ENCODE peak calls at places on chromosomes 12 and 14, in five cellular contexts. C is K562, U is GM12891, Q is H1, T is breast epithelium. V is an unnamed sample.
A peak's percentile ranks its signal among the peaks of the same experiment; 100 is the strongest.

GRCh38 chr12:3251691-3252090 is 174.5 kb downstream of the TSPAN9 start:
- DNase-seq in C (no peak), Q (no peak), U (no peak), T (no peak), V (no peak)

GRCh38 chr14:53126705-53127104 is 26.4 kb downstream of the DDHD1 start:
- DNase-seq in Q (no peak), T (no peak), C (no peak), U (no peak), V (no peak)

GRCh38 chr12:124493809-124494750 is 73.3 kb downstream of the NCOR2 start:
- DNase-seq in T (no peak), Q (no peak), U (peak; percentile 95), C (no peak), V (no peak)

GRCh38 chr12:47394070-47394469 is 311.8 kb downstream of the RPAP3 start:
- DNase-seq in T (no peak), C (no peak), U (no peak), Q (no peak), V (no peak)

GRCh38 chr14:51554339-51554920 is 97.3 kb upstream of the FRMD6 start:
- DNase-seq in U (no peak), T (no peak), C (no peak), Q (no peak), V (no peak)

GRCh38 chr14:49506650-49507049 is 79.5 kb downstream of the RPS29 start:
- DNase-seq in C (no peak), U (no peak), T (no peak), Q (no peak), V (no peak)

GRCh38 chr12:76216585-76217472 is 131.4 kb downstream of the BBS10 start:
- DNase-seq in T (no peak), U (no peak), Q (no peak), C (no peak), V (no peak)

GRCh38 chr12:118145798-118146156 is 9.9 kb downstream of the PEBP1 start:
- DNase-seq in U (no peak), Q (no peak), C (no peak), T (no peak), V (no peak)

GRCh38 chr14:74084277-74085046 is at the start of the genes ALDH6A1 and LIN52:
- DNase-seq in U (peak; percentile 98), Q (peak; percentile 99), T (peak; percentile 100), C (peak; percentile 97), V (peak; percentile 100)

GRCh38 chr12:115072712-115073111 is 388.7 kb upstream of the TBX3 start:
- DNase-seq in Q (no peak), T (no peak), C (no peak), U (no peak), V (no peak)

GRCh38 chr14:61620130-61620946 is 75.0 kb upstream of the HIF1A start:
- DNase-seq in Q (no peak), C (no peak), T (no peak), U (no peak), V (no peak)

GRCh38 chr14:52112336-52113018 is 43.6 kb upstream of the NID2 start:
- DNase-seq in U (no peak), Q (no peak), C (no peak), T (no peak), V (no peak)

GRCh38 chr14:41642402-41643195 is 35.9 kb downstream of the LRFN5 start:
- DNase-seq in C (no peak), Q (peak; percentile 5), T (no peak), U (no peak), V (no peak)

GRCh38 chr14:94031880-94032279 is 5.7 kb downstream of the OTUB2 start:
- DNase-seq in C (no peak), Q (no peak), U (no peak), T (no peak), V (no peak)

GRCh38 chr14:92961567-92961855 is 38.6 kb downstream of the CHGA start:
- DNase-seq in C (no peak), Q (no peak), T (no peak), U (no peak), V (no peak)

GRCh38 chr14:48247972-48248371 is 572.6 kb upstream of the MDGA2 start:
- DNase-seq in C (no peak), Q (no peak), T (no peak), U (no peak), V (no peak)

DNA sequence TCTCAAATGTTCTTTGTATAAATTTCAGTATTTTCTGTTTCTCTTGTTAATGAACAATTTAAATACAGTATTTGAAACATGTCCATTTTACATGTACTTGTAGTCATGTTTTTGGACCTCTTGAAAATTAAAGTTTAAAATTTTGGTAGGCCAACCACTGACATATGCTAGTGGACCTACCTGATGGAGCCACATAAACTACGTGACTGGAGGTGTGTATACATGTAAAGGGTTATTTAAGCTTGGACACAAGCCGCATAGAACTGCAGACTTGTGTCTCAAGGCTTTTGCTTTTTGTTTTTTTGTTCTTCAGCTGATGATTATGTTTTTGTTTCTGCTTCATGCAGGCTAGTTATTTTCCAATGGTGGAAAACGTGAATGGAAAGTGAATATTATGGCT is 568.5 kb upstream of the MDGA2 start:
- DNase-seq in C (no peak), T (no peak), Q (no peak), U (no peak), V (no peak)
- TF ChIP-seq POLR2AphosphoS5 in C (no peak), T (no peak), Q (peak; percentile 67), U (no peak), V (no peak)

GRCh38 chr12:123046431-123046830 is 66.0 kb downstream of the ARL6IP4 start:
- DNase-seq in C (no peak), T (no peak), U (no peak), Q (no peak), V (no peak)
- TF ChIP-seq POLR2AphosphoS5 in C (no peak), T (no peak), U (no peak), Q (no peak), V (no peak)

GRCh38 chr14:64221604-64222003 is 72.6 kb downstream of the ESR2 start:
- DNase-seq in T (no peak), U (no peak), Q (no peak), C (no peak), V (no peak)
- TF ChIP-seq POLR2AphosphoS5 in T (no peak), U (no peak), Q (no peak), C (no peak), V (no peak)

DNA sequence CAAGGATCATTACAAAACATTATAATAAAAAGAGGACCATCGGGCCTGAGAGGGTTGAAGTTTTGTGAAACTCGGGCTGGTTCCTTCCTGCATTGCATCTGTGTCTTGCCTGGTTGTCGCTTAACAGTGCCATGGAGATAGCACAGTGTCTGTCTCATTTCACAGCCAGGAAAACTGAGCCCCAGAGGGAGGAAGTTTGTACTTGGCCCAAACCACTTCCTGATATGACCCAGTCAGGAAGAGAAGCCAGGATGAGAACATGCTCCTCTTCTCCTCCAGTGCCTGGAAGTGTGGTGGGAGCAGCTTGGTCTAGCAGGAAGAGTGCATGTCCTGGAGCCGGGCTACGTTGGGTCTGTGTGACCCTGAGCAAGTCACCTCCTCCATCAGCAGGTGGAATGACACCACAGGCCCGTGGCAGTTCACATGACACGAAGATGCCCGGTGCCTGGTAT is 41.5 kb downstream of the EVL start:
- DNase-seq in U (no peak), C (no peak), T (peak; percentile 19), Q (no peak), V (no peak)
- TF ChIP-seq POLR2AphosphoS5 in U (no peak), C (no peak), T (no peak), Q (no peak), V (no peak)

DNA sequence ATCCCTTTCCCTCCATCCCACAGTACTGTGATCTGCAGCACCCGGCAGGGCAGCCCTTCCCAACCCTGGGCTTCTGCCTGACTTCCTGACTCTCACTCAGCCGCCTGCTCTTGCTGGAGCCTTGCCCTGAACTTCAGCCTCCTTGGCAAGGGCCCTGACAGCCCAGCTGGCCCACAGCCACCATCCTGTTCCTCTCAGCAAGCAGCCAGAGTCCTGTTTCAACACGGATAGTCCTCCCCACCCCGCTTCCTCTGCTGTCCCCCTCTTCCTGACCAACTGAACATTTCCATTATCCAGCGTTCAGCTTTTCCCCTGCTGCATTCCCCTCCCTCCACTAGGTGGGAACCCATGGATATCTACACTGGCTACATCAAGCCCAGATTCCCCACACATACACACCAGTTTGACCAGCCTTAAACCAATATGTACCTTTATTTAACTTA is 74.0 kb upstream of the MDM1 start:
- DNase-seq in U (no peak), C (no peak), Q (no peak), T (peak; percentile 92), V (peak; percentile 97)
- TF ChIP-seq POLR2AphosphoS5 in U (no peak), C (no peak), Q (no peak), T (peak; percentile 88), V (peak; percentile 71)

GRCh38 chr12:879641-880040 is 69.9 kb downstream of the RAD52 start:
- DNase-seq in C (no peak), U (no peak), T (no peak), Q (no peak), V (no peak)

GRCh38 chr12:885701-886100 is 63.8 kb downstream of the RAD52 start:
- DNase-seq in U (no peak), T (no peak), Q (no peak), C (no peak), V (no peak)

GRCh38 chr12:880656-881055 is 68.8 kb downstream of the RAD52 start:
- DNase-seq in U (no peak), C (no peak), T (no peak), Q (no peak), V (no peak)

GRCh38 chr12:886206-886605 is 63.3 kb downstream of the RAD52 start:
- DNase-seq in T (no peak), Q (no peak), C (no peak), U (no peak), V (no peak)

GRCh38 chr12:884746-885414 is 64.6 kb downstream of the RAD52 start:
- DNase-seq in U (no peak), T (no peak), Q (no peak), C (no peak), V (no peak)
- TF ChIP-seq POLR2AphosphoS5 in U (no peak), T (no peak), Q (no peak), C (no peak), V (no peak)

GRCh38 chr14:103880334-103880985 is 33.1 kb upstream of the PPP1R13B start:
- DNase-seq in Q (no peak), T (peak; percentile 78), U (no peak), C (no peak), V (no peak)

GRCh38 chr14:103881927-103882281 is 34.5 kb upstream of the PPP1R13B start:
- DNase-seq in T (no peak), Q (no peak), C (no peak), U (no peak), V (no peak)

GRCh38 chr14:103882503-103883262 is 35.3 kb upstream of the PPP1R13B start:
- DNase-seq in C (no peak), U (no peak), Q (no peak), T (no peak), V (no peak)

GRCh38 chr14:103879570-103880333 is 32.4 kb upstream of the PPP1R13B start:
- DNase-seq in Q (no peak), U (no peak), T (peak; percentile 66), C (peak; percentile 25), V (no peak)

GRCh38 chr14:103880986-103881926 is 33.9 kb upstream of the PPP1R13B start:
- DNase-seq in U (no peak), C (no peak), T (no peak), Q (no peak), V (no peak)
- TF ChIP-seq POLR2AphosphoS5 in U (no peak), C (no peak), T (no peak), Q (no peak), V (no peak)

V was measured in vagina.